ENCODE peak calls at places on chromosome 9, in seven cellular contexts. L is astrocyte, G is stromal cell of bone marrow, P is NCI-H1092 treated with DMSO at 0.1 percent for 48 hours, X is EH, A is NCI-H226, K is posterior vena cava. Z is an unnamed sample.

GRCh38 chr9:113918697-113919390 is 42.7 kb downstream of the ZNF618 start:
- DNase-seq in P (no peak), G (no peak), L (no peak), A (no peak), K (no peak), X (no peak), Z (no peak)

GRCh38 chr9:93093449-93094293 is 2.3 kb upstream of the CARD19 start:
- DNase-seq in P (no peak), X (no peak), A (no peak), G (no peak), K (peak; percentile 58), L (no peak), Z (no peak)

GRCh38 chr9:35353731-35354365 is 136.1 kb upstream of the RUSC2 start:
- DNase-seq in G (no peak), A (peak; percentile 13), P (no peak), L (no peak), K (no peak), X (peak; percentile 56), Z (no peak)

GRCh38 chr9:99057665-99058625 is 47.0 kb upstream of the TGFBR1 start:
- DNase-seq in G (no peak), K (no peak), X (peak; percentile 92), P (no peak), L (peak; percentile 89), A (peak; percentile 90), Z (no peak)

GRCh38 chr9:78188594-78188993 is 47.3 kb upstream of the CEP78 start:
- DNase-seq in A (no peak), L (no peak), G (no peak), K (no peak), X (no peak), P (no peak), Z (no peak)

GRCh38 chr9:136247947-136248637 is 2.5 kb upstream of the QSOX2 start:
- DNase-seq in A (no peak), X (no peak), G (no peak), K (no peak), P (no peak), L (no peak), Z (no peak)

GRCh38 chr9:6150483-6150882 is 65.1 kb upstream of the IL33 start:
- DNase-seq in P (peak; percentile 9), A (no peak), G (no peak), X (no peak), K (no peak), L (no peak), Z (no peak)

GRCh38 chr9:86839522-86839921 is 107.8 kb downstream of the GAS1 start:
- DNase-seq in G (no peak), A (no peak), K (no peak), L (no peak), X (no peak), P (no peak), Z (no peak)

GRCh38 chr9:121454972-121455371 is 44.7 kb downstream of the GGTA1 start:
- DNase-seq in X (no peak), L (no peak), K (no peak), P (no peak), A (no peak), G (no peak), Z (no peak)